ENCODE peak calls at places on chromosomes 6 and 20, in nine cellular contexts. Q is hepatocyte; U is NCI-H524; A is ascending aorta; E is astrocyte; Y is HCEC 1CT; R is activated CD4-positive, alpha-beta T cell treated with anti-CD3 and anti-CD28 coated beads for 48 hours; Z is NCI-H748 treated with DMSO at 0.1 percent for 48 hours; N is AG10803. C is an unnamed sample.

GRCh38 chr6:20400476-20401402 is 940 bp upstream of the E2F3 start:
- DNase-seq in Q (peak), U (peak), A (peak), E (no peak), Y (peak), R (peak), Z (peak), N (peak), C (peak)

GRCh38 chr6:90286884-90287488 is 9.7 kb downstream of the BACH2 start:
- DNase-seq in Q (peak), U (peak), A (no peak), E (no peak), Y (peak), R (peak), Z (peak), N (no peak), C (no peak)

GRCh38 chr20:7856756-7857155 is 83.5 kb downstream of the HAO1 start:
- DNase-seq in Q (no peak), U (no peak), A (no peak), E (peak), Y (peak), R (no peak), Z (no peak), N (peak), C (no peak)

GRCh38 chr6:40889137-40889832 is 149.7 kb downstream of the UNC5CL start:
- DNase-seq in Q (no peak), U (no peak), A (no peak), E (no peak), Y (no peak), R (no peak), Z (no peak), N (no peak), C (no peak)

GRCh38 chr6:111813247-111814162 is 59.7 kb downstream of the FYN start:
- DNase-seq in Q (no peak), U (no peak), A (no peak), E (peak), Y (peak), R (no peak), Z (no peak), N (peak), C (no peak)

GRCh38 chr20:5000263-5001173 is 792 bp downstream of the SLC23A2 start:
- DNase-seq in Q (peak), U (peak), A (no peak), E (no peak), Y (no peak), R (peak), Z (peak), N (peak), C (peak)

GRCh38 chr6:36724514-36725385 is 27.1 kb downstream of the RAB44 start:
- DNase-seq in Q (peak), U (peak), A (no peak), E (peak), Y (peak), R (peak), Z (peak), N (peak), C (peak)

GRCh38 chr20:20443509-20443908 is 75.6 kb downstream of the INSM1 start:
- DNase-seq in Q (no peak), U (no peak), A (no peak), E (peak), Y (no peak), R (no peak), Z (no peak), N (no peak), C (no peak)

GRCh38 chr6:20202070-20202658 is 10.1 kb downstream of the MBOAT1 start:
- DNase-seq in Q (peak), U (no peak), A (no peak), E (peak), Y (peak), R (no peak), Z (no peak), N (peak), C (no peak)

GRCh38 chr6:131980338-131980790 is 29.2 kb upstream of the CCN2 start:
- DNase-seq in Q (no peak), U (no peak), A (no peak), E (no peak), Y (no peak), R (no peak), Z (no peak), N (no peak), C (no peak)

GRCh38 chr6:149755300-149756260 is 6.0 kb downstream of the PCMT1 start:
- DNase-seq in Q (peak), U (no peak), A (no peak), E (no peak), Y (no peak), R (no peak), Z (no peak), N (no peak), C (no peak)

GRCh38 chr6:136149311-136149710 is 100.8 kb downstream of the MTFR2 start:
- DNase-seq in Q (no peak), U (no peak), A (no peak), E (no peak), Y (no peak), R (no peak), Z (no peak), N (peak), C (no peak)

GRCh38 chr6:82862543-82862942 is 203.1 kb downstream of the UBE3D start:
- DNase-seq in Q (no peak), U (no peak), A (no peak), E (peak), Y (peak), R (no peak), Z (no peak), N (peak), C (no peak)

GRCh38 chr6:54282186-54282585 is 26.1 kb upstream of the TINAG start:
- DNase-seq in Q (no peak), U (no peak), A (no peak), E (peak), Y (peak), R (no peak), Z (no peak), N (peak), C (no peak)

GRCh38 chr6:136225496-136225895 is 24.6 kb downstream of the MTFR2 start:
- DNase-seq in Q (peak), U (no peak), A (no peak), E (no peak), Y (peak), R (peak), Z (no peak), N (no peak), C (no peak)

GRCh38 chr6:11307226-11307625 is 74.8 kb upstream of the NEDD9 start:
- DNase-seq in Q (no peak), U (no peak), A (no peak), E (no peak), Y (no peak), R (no peak), Z (no peak), N (no peak), C (no peak)

GRCh38 chr6:33108307-33108706 is 32.5 kb downstream of the HLA-DPB1 start:
- DNase-seq in Q (no peak), U (peak), A (no peak), E (no peak), Y (no peak), R (no peak), Z (no peak), N (no peak), C (no peak)

GRCh38 chr20:49610701-49611538 is 43.0 kb upstream of the PTGIS start:
- DNase-seq in Q (peak), U (peak), A (no peak), E (no peak), Y (peak), R (peak), Z (no peak), N (no peak), C (peak)

GRCh38 chr6:97594834-97595233 is 311.8 kb upstream of the MMS22L start:
- DNase-seq in Q (no peak), U (no peak), A (no peak), E (peak), Y (no peak), R (no peak), Z (no peak), N (peak), C (no peak)

GRCh38 chr6:40163924-40164323 is 229.7 kb upstream of the MOCS1 start:
- DNase-seq in Q (no peak), U (no peak), A (no peak), E (no peak), Y (no peak), R (no peak), Z (no peak), N (no peak), C (no peak)

GRCh38 chr6:14921170-14921569 is 324.7 kb upstream of the JARID2 start:
- DNase-seq in Q (no peak), U (no peak), A (peak), E (peak), Y (no peak), R (no peak), Z (peak), N (no peak), C (no peak)

GRCh38 chr20:51043811-51044210 is 20.9 kb upstream of the KCNG1 start:
- DNase-seq in Q (no peak), U (no peak), A (no peak), E (peak), Y (peak), R (no peak), Z (no peak), N (peak), C (no peak)

GRCh38 chr6:78062993-78063392 is 410.2 kb downstream of the MEI4 start:
- DNase-seq in Q (no peak), U (no peak), A (no peak), E (no peak), Y (no peak), R (no peak), Z (no peak), N (no peak), C (no peak)

GRCh38 chr20:43767686-43768474 is 41.1 kb upstream of the GTSF1L start:
- DNase-seq in Q (no peak), U (no peak), A (no peak), E (peak), Y (peak), R (no peak), Z (no peak), N (peak), C (no peak)

GRCh38 chr20:4726710-4727391 is 5.1 kb downstream of the PRND start:
- DNase-seq in Q (no peak), U (no peak), A (no peak), E (peak), Y (peak), R (peak), Z (no peak), N (peak), C (peak)

GRCh38 chr6:13071946-13072345 is 256.4 kb downstream of the TBC1D7 start:
- DNase-seq in Q (no peak), U (no peak), A (no peak), E (no peak), Y (no peak), R (no peak), Z (no peak), N (no peak), C (no peak)

GRCh38 chr20:25484911-25485511 is 77.5 kb downstream of the GINS1 start:
- DNase-seq in Q (no peak), U (no peak), A (no peak), E (peak), Y (no peak), R (no peak), Z (no peak), N (no peak), C (no peak)

GRCh38 chr6:45946352-45946751 is 69.3 kb downstream of the CLIC5 start:
- DNase-seq in Q (peak), U (no peak), A (no peak), E (peak), Y (peak), R (peak), Z (no peak), N (peak), C (no peak)

GRCh38 chr20:38337561-38338140 is 8.6 kb upstream of the LBP start:
- DNase-seq in Q (peak), U (peak), A (no peak), E (no peak), Y (no peak), R (peak), Z (no peak), N (no peak), C (no peak)